ENCODE peak calls at places on chromosomes 4 and X, in nine cellular contexts. J is tibial nerve, R is PC-3, B is MM.1S, Z is aorta, A is SK-N-SH, G is stomach, L is WERI-Rb-1, T is Karpas-422. W is an unnamed sample. For H3K27me3, the result is how much of the 10 kb centered on the place peaks cover.

GRCh38 chrX:477441-478012 is 90.8 kb upstream of the PPP2R3B start:
- DNase-seq in B (no peak), J (no peak), L (no peak), A (no peak), T (no peak), G (no peak), Z (no peak), R (no peak), W (no peak)

GRCh38 chrX:133749951-133750350 is 235.4 kb downstream of the GPC3 start:
- DNase-seq in L (no peak), B (no peak), G (no peak), R (no peak), Z (no peak), J (no peak), A (no peak), T (no peak), W (no peak)

GRCh38 chr4:73698217-73698616 is 42.2 kb upstream of the CXCL8 start:
- DNase-seq in T (no peak), Z (no peak), A (no peak), J (no peak), R (peak), B (no peak), L (peak), G (no peak), W (peak)

GRCh38 chr4:164210377-164210776 is 543.6 kb upstream of the SMIM31 start:
- DNase-seq in A (no peak), G (no peak), J (no peak), B (no peak), L (no peak), T (no peak), R (peak), Z (no peak), W (no peak)

GRCh38 chrX:136346506-136346905 is 45.7 kb downstream of the ADGRG4 start:
- DNase-seq in T (no peak), Z (no peak), B (no peak), R (no peak), L (no peak), G (no peak), A (no peak), J (no peak), W (no peak)

GRCh38 chr4:20544645-20545044 is 155.6 kb upstream of the PACRGL start:
- DNase-seq in B (peak), A (peak), T (peak), Z (no peak), G (no peak), J (no peak), R (peak), L (no peak), W (no peak)

GRCh38 chr4:103011378-103012025 is 8.0 kb downstream of the SLC9B1 start:
- DNase-seq in G (peak), T (no peak), A (no peak), L (no peak), B (peak), J (no peak), R (peak), Z (no peak), W (peak)

GRCh38 chr4:19729873-19730735 is 521.6 kb upstream of the SLIT2 start:
- DNase-seq in L (no peak), J (no peak), A (no peak), Z (no peak), R (no peak), G (no peak), B (no peak), T (no peak), W (peak)

GRCh38 chrX:25998687-25999086 is 139.5 kb upstream of the MAGEB18 start:
- DNase-seq in A (no peak), J (no peak), R (no peak), L (no peak), T (no peak), Z (no peak), G (no peak), B (no peak), W (no peak)

GRCh38 chr4:37922323-37922722 is 31.4 kb downstream of the TBC1D1 start:
- DNase-seq in J (peak), A (no peak), T (no peak), G (no peak), L (no peak), B (no peak), R (no peak), Z (no peak), W (peak)

GRCh38 chr4:124206779-124207605 is 505.5 kb downstream of the ANKRD50 start:
- DNase-seq in G (no peak), T (no peak), R (peak), J (no peak), Z (no peak), B (no peak), A (no peak), L (no peak), W (no peak)

GRCh38 chr4:113757486-113757885 is 4.1 kb downstream of the CAMK2D start:
- DNase-seq in J (no peak), L (no peak), G (no peak), A (no peak), R (no peak), T (peak), Z (no peak), B (no peak), W (no peak)
- H3K4me3 ChIP-seq in J (no peak), L (no peak), G (no peak), A (no peak), R (no peak), T (peak), Z (no peak), B (no peak), W (no peak)

DNA sequence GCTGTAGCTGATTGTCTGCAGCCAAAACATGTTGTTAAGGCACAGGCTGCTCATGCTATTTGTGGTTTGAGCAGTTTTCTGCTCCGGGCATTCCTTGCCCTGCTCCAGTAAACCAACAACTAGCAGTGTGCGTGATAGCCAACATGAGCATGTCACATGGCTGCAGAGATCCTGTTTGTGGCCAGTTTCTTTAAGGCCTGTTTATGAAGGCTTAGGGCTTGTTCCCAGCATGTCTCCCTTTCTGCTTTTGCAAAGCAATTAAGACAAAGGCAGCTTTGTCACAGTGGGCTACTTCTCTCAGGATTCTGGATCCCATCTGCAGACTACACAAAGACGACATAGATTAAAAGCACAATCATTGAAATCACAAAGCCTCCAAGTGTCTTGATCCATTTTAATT is 160.5 kb downstream of the ZNF518B start:
- DNase-seq in T (no peak), A (no peak), Z (no peak), G (peak), J (no peak), L (peak), R (no peak), B (no peak), W (peak)
- H3K27ac ChIP-seq in T (no peak), A (no peak), Z (no peak), G (no peak), J (peak), L (peak), R (no peak), B (no peak), W (no peak)

GRCh38 chrX:23332101-23332887 is 2.4 kb upstream of the PTCHD1 start:
- DNase-seq in T (no peak), Z (peak), A (peak), B (no peak), L (no peak), R (no peak), G (no peak), J (no peak), W (no peak)

GRCh38 chrX:23334536-23334870 is at the start of gene PTCHD1:
- DNase-seq in T (no peak), B (no peak), J (no peak), A (peak), L (no peak), Z (no peak), G (no peak), R (no peak), W (no peak)

GRCh38 chrX:23334871-23335599 is 386 bp downstream of the PTCHD1 start:
- DNase-seq in G (no peak), L (peak), T (no peak), R (no peak), J (no peak), B (no peak), Z (no peak), A (peak), W (no peak)

GRCh38 chrX:23332888-23333821 is 1.5 kb upstream of the PTCHD1 start:
- DNase-seq in Z (no peak), G (no peak), B (no peak), R (no peak), L (peak), A (peak), T (no peak), J (no peak), W (no peak)

GRCh38 chrX:23333842-23334535 is 660 bp upstream of the PTCHD1 start:
- DNase-seq in R (no peak), B (no peak), J (no peak), L (peak), T (no peak), A (peak), Z (peak), G (no peak), W (peak)
- H3K27me3 ChIP-seq in R (half or more), B (under half), J (half or more), L (half or more), T (under half), A (half or more), Z (under half), G (under half), W (under half)

DNA sequence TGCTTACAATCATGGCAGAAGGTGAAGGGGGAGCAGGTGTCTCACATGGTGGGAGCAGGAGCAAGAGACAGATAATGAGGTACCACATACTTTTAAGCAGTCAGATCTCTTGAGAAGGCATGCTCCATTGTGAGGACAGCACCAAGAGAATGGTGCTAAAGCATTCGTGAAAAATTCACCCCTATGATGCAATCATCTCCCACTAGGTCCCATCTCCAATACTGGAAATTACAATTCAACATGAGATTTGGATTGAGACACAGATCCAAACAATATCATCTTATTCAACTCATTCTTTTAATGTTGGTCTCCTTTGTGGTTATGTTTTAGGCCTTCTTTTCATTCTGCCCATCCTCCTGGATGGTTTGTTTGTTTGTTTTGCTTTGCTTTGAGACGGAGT is 54.1 kb upstream of the PDLIM5 start:
- DNase-seq in L (no peak), T (no peak), R (no peak), Z (no peak), J (no peak), A (no peak), B (no peak), G (no peak), W (no peak)
- H3K4me3 ChIP-seq in L (no peak), T (no peak), R (no peak), Z (no peak), J (no peak), A (no peak), B (no peak), G (no peak), W (no peak)

DNA sequence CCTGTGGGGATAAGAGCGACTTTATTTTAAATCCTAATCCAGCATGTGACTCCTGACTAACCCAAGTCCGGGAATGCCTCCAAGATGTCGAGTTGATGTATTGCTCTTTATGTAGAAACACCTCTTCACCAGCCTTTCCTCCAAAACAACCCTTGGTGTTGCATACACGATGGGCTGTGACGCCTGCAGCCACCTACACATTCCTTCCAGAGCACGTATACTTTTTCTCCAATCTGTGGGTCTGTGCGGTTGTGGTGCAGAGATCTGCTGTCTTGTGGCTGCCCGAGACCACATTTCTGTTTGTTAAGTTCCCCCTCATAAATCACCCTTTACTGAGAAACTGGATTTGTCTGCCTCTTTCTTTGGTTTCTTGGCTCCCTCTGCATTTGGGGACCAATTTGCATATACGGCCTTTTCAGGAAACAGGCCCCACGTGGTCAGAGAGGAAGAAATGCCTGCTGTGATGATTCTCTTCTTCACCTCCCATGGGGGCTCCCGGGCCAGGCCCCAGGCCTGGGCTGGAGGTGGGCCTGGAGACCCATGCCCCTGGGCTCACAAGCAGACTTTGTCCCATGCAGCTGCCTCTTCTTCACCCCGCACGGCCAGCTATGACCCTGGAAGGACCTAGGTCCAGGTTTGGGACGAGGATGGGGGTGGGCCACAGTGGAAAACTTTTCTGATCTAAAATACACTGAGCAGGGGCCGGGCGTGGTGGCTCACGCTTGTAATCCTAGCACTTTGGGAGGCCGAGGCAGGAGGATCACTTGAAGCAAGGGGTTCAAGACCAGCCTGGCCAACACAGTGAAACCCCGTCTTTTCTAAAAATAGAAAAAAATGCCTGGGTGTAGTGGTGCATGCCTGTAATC is 21.4 kb upstream of the AFAP1 start:
- DNase-seq in Z (no peak), G (no peak), R (peak), B (no peak), L (no peak), J (no peak), A (peak), T (peak), W (no peak)
- H3K27ac ChIP-seq in Z (peak), G (peak), R (peak), B (no peak), L (no peak), J (no peak), A (peak), T (no peak), W (no peak)